ENCODE peak calls at places on chromosomes 12 and 14, in five cellular contexts. B is CD4-positive, alpha-beta T cell; V is cardiac muscle cell; K is colonic mucosa; S is right cardiac atrium. Q is an unnamed sample.

GRCh38 chr12:50221228-50222008 is 54.2 kb upstream of the CERS5 start:
- DNase-seq in B (no peak), K (no peak), S (no peak), V (peak; percentile 93), Q (no peak)

GRCh38 chr14:99821519-99822165 is 28.4 kb downstream of the EML1 start:
- DNase-seq in V (peak; percentile 58), K (no peak), B (no peak), S (no peak), Q (no peak)

GRCh38 chr12:63802012-63802608 is 22.4 kb downstream of the RXYLT1 start:
- DNase-seq in B (no peak), K (no peak), S (no peak), V (peak; percentile 48), Q (no peak)

GRCh38 chr14:54465654-54466053 is 23.1 kb downstream of the GMFB start:
- DNase-seq in V (no peak), K (no peak), S (no peak), B (no peak), Q (no peak)

GRCh38 chr12:21818627-21819026 is 44.1 kb upstream of the KCNJ8 start:
- DNase-seq in S (no peak), V (peak; percentile 29), B (no peak), K (no peak), Q (no peak)

GRCh38 chr14:30312214-30312613 is 246.7 kb upstream of the G2E3 start:
- DNase-seq in V (no peak), K (no peak), S (no peak), B (no peak), Q (no peak)

GRCh38 chr14:54814076-54814475 is 88.5 kb downstream of the GCH1 start:
- DNase-seq in B (no peak), S (no peak), V (no peak), K (no peak), Q (no peak)

GRCh38 chr14:71130491-71131179 is 223.4 kb downstream of the PCNX1 start:
- DNase-seq in S (no peak), B (no peak), V (peak; percentile 87), K (no peak), Q (no peak)

GRCh38 chr12:69415471-69416275 is 54.5 kb upstream of the FRS2 start:
- DNase-seq in K (peak; percentile 64), B (no peak), S (peak; percentile 67), V (peak; percentile 95), Q (peak; percentile 28)

GRCh38 chr12:5139751-5140150 is 96.1 kb downstream of the KCNA5 start:
- DNase-seq in S (no peak), K (no peak), B (no peak), V (no peak), Q (no peak)

GRCh38 chr14:75979071-75979571 is 2.7 kb downstream of the TGFB3 start:
- DNase-seq in S (no peak), K (no peak), V (peak; percentile 66), B (no peak), Q (no peak)

GRCh38 chr14:89240414-89240813 is 176.6 kb downstream of the FOXN3 start:
- DNase-seq in S (no peak), V (peak; percentile 21), B (no peak), K (no peak), Q (no peak)

DNA sequence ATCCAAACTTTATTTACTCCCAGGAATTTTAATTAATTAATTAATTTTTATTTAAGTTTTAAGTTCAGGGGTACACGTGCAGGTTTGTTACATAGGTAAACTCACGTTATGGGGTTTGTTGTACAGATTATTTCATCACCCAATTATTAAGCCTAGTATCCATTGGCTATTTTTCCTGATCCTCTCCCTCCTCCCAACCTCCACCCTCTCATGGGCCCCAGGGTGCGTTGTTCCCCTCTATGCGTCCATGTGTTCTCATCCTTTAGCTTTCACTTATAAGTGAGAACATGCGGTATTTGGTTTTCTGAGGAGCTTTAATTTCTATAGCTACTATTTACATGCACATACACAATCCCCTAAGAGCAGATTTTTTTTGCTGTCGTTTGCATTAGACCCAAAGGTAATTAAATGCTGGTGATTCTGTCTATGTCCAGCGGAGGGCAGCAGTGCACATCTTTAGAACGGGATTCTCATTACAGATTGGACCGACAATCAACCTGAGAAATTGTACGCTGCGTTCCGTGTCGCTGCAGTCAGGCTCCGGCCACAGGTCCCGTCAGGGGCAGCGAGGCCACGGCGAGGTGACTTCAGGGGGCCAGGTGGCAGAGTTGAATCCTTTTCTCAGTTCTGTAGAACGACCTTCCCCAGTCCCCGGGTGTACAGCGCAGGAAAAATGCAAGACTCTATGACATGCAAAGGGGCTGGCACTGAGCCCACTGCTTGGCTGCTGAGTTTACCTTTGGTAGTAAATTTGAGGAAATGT is 11.6 kb downstream of the TMEM30B start:
- DNase-seq in K (peak; percentile 84), S (peak; percentile 87), V (peak; percentile 76), B (peak; percentile 63), Q (peak; percentile 66)
- H3K27ac ChIP-seq in K (no peak overlapping the region), S (no peak overlapping the region), V (no peak overlapping the region), B (no peak overlapping the region), Q (no peak overlapping the region)

DNA sequence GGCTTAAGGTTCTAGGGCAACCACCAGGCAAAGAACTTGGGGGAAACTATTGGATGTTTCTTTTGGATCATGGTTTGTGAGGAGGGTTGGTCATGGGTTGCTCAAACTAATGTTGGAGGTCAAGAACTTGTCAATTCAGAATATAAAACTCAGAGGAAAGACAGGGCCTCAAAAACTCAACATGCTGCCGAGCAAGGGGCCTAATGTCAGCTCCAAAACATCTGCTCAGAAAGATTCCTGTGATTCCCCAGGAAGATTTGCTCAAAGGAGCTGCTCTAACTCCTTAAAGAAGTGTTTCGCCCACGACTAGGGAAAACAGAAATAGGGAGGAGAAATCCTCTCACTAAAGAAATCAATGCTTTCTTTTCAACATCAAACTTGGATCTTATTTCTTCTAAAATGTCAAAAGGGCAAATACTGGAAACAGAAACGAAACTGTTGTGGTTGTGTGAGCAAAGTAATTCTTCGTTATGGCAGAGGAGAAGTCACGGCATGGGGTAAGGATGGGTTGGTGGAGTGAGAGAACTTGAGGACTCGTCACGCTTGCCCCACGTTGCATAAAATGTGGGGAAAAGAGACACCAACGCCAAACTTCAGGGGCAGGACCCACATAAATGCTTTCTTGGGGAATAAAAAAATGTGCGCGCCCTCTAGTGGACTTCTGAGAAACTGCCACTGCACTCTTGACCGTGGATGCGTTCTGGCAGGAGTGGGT is 3.8 kb upstream of the IGF1 start:
- DNase-seq in B (peak; percentile 9), V (peak; percentile 76), K (peak; percentile 45), S (peak; percentile 81), Q (no peak)
- H3K27ac ChIP-seq in B (no peak overlapping the region), V (no peak overlapping the region), K (no peak overlapping the region), S (no peak overlapping the region), Q (no peak overlapping the region)

GRCh38 chr14:35234007-35234406 is 58.2 kb upstream of the PSMA6 start:
- DNase-seq in V (peak; percentile 55), S (no peak), B (no peak), K (no peak), Q (no peak)
- H3K27ac ChIP-seq in V (no peak overlapping the region), S (no peak overlapping the region), B (no peak overlapping the region), K (no peak overlapping the region), Q (no peak overlapping the region)

DNA sequence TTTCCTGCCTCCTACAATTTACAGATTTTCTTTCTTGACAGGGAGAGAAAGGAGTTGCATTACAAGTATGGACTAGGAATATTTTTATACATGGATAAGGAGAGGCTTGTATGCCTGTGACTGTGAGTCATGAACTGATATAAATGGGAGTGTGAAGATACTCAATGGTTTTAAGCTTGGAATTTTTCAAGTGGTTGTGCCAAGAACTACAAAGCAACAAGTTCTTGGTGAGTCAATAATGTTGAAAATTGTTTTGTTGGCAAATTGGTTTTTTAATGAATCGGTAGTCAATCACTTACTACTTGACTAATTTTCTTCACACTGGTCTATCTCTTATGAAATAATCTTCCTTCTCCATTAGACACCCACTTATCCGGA is 58.9 kb upstream of the HMGA2 start:
- DNase-seq in V (peak; percentile 81), S (no peak), B (no peak), K (no peak), Q (no peak)
- H3K27ac ChIP-seq in V (no peak overlapping the region), S (no peak overlapping the region), B (no peak overlapping the region), K (no peak overlapping the region), Q (no peak overlapping the region)

GRCh38 chr12:104671407-104672095 is 214.8 kb downstream of the CHST11 start:
- DNase-seq in B (peak; percentile 54), K (peak; percentile 62), V (peak; percentile 90), S (peak; percentile 91), Q (no peak)
- H3K27ac ChIP-seq in B (no peak overlapping the region), K (peak overlapping the region; percentile 43), V (peak overlapping the region; percentile 76), S (peak overlapping the region; percentile 88), Q (peak overlapping the region; percentile 97)